ENCODE peak calls at places on chromosome 19, in four cellular contexts. M, R, Y and L are unnamed samples.

GRCh38 chr19:44891016-44891882 is at the start of gene TOMM40:
- DNase-seq in R (no peak), Y (peak), M (no peak), L (peak)

GRCh38 chr19:38319421-38320258 is at the start of gene KCNK6:
- DNase-seq in R (no peak), Y (no peak), M (no peak), L (peak)

GRCh38 chr19:1018932-1019615 is 1.8 kb downstream of the TMEM259 start:
- DNase-seq in M (no peak), R (no peak), Y (no peak), L (no peak)

GRCh38 chr19:46718934-46719551 is 2.1 kb upstream of the PRKD2 start:
- DNase-seq in R (no peak), Y (no peak), M (no peak), L (no peak)

GRCh38 chr19:12656899-12657571 is 9.5 kb downstream of the MAN2B1 start:
- DNase-seq in M (no peak), R (peak), Y (no peak), L (no peak)

GRCh38 chr19:12721656-12722565 is 1.8 kb downstream of the TNPO2 start:
- DNase-seq in Y (peak), M (no peak), R (peak), L (peak)

GRCh38 chr19:7605490-7606222 is 10.0 kb downstream of the CAMSAP3 start:
- DNase-seq in Y (peak), M (peak), R (peak), L (peak)

GRCh38 chr19:52962394-52963228 is at the start of gene ZNF816:
- DNase-seq in M (peak), Y (peak), R (peak), L (peak)

GRCh38 chr19:7540761-7541480 is 5.4 kb downstream of the PNPLA6 start:
- DNase-seq in Y (no peak), M (peak), R (peak), L (no peak)

GRCh38 chr19:7705387-7706187 is 3.7 kb upstream of the FCER2 start:
- DNase-seq in Y (no peak), M (no peak), R (no peak), L (no peak)

GRCh38 chr19:35135389-35135909 is 590 bp upstream of the LGI4 start:
- DNase-seq in M (peak), R (peak), Y (peak), L (peak)
- TF ChIP-seq JUND in M (no peak), R (peak), Y (no peak), L (no peak)

DNA sequence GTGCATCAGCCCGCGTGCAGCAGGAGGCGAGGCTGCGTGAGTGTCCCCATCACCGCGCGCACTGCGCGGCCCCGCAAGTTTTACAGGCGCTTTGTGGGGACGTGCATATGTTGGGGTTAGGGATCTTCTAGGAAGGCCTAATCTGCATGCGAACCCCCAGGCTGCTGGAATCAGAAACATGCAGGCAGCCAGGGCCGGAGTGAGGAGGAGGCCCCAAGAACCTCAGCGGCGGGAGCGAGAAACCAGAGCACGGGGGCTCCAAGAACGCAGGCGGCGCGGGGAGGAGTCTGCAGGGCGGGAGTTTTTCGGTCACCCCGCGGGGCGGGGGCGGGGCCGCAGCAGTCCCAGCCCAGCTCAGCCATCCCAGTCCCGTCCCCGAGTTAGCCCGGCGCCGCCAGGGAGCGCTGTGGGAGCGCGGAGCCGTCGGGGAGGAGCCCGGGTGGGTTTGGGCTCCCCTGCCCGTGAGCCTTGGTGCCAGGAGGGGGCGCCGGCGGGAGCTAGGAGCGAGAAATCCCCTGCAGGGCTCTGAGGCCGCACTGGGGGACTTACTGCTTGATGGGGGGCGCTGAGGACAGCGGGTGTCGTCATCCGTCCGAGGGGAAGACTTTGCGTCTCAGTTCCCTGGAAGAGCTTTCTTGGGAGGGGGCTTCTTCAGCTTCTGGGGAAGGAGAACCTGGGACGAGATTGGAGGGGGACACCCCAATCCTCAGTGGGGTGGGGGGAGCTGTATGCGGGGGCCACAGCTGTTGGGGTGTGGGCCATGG is 933 bp upstream of the NRTN start:
- DNase-seq in Y (peak), M (peak), R (peak), L (peak)
- TF ChIP-seq JUND in Y (no peak), M (no peak), R (peak), L (no peak)

GRCh38 chr19:5130371-5131030 is 161.6 kb downstream of the KDM4B start:
- DNase-seq in M (no peak), R (no peak), Y (no peak), L (no peak)
- TF ChIP-seq JUND in M (no peak), R (no peak), Y (no peak), L (no peak)

GRCh38 chr19:49217382-49217781 is 59.8 kb downstream of the TRPM4 start:
- DNase-seq in R (peak), Y (no peak), M (no peak), L (no peak)

GRCh38 chr19:49214701-49215100 is 57.1 kb downstream of the TRPM4 start:
- DNase-seq in Y (no peak), R (peak), M (no peak), L (no peak)

GRCh38 chr19:49212302-49212701 is 54.7 kb downstream of the TRPM4 start:
- DNase-seq in M (no peak), Y (no peak), R (peak), L (no peak)

GRCh38 chr19:49213791-49214190 is 56.2 kb downstream of the TRPM4 start:
- DNase-seq in R (peak), Y (no peak), M (no peak), L (no peak)

GRCh38 chr19:49216076-49216475 is 58.5 kb downstream of the TRPM4 start:
- DNase-seq in Y (no peak), M (no peak), R (peak), L (no peak)
- TF ChIP-seq JUND in Y (no peak), M (no peak), R (no peak), L (no peak)

GRCh38 chr19:17797397-17798201 is 2.7 kb downstream of the B3GNT3 start:
- DNase-seq in M (peak), R (no peak), Y (peak), L (peak)

GRCh38 chr19:17795495-17795856 is 538 bp downstream of the B3GNT3 start:
- DNase-seq in M (no peak), R (no peak), Y (no peak), L (no peak)

GRCh38 chr19:17796838-17797168 is 1.9 kb downstream of the B3GNT3 start:
- DNase-seq in Y (no peak), M (no peak), R (no peak), L (no peak)

GRCh38 chr19:17794731-17795494 is at the start of gene B3GNT3:
- DNase-seq in M (peak), Y (peak), R (peak), L (peak)

DNA sequence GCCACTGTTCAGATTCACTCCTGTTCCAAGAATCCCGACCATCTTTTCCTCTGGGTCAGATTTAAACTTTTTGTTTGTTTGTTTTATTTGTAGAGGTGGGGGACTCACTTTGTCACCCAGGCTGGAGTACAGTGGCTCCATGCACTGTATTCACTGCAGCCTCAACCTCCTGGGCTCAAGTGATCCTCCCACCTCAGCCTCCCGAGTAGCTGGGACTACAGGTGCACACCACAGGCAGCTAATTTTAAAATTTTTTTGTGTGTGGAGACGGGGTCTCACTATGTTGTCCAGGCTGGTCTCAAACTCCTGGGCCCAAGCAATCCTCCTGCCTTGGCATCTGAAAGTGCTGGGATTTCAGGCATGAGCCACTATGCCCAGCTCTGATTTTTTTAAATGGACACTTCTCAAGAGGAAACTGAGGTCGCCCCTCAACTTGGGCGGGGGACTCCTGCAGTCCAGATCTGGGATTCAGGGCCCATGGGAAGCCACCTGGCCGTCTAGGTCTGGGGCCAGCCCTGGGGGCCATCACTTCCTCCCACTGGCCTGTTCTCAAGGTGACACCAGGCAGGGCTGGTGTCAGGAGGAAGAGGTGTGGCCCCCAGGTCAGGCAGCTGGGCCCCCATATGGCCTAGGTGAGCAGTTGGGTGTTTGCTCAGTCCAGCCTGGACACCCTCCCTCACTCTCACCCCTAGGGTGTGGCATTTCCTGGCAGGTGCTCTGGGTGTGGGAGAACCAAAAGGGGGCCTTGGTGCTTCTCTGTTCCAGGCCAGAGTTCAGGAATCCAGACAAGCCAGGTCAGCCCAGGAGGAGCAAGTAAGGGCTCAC is 1.3 kb downstream of the B3GNT3 start:
- DNase-seq in Y (peak), M (peak), R (no peak), L (no peak)
- TF ChIP-seq JUND in Y (no peak), M (no peak), R (no peak), L (no peak)

DNA sequence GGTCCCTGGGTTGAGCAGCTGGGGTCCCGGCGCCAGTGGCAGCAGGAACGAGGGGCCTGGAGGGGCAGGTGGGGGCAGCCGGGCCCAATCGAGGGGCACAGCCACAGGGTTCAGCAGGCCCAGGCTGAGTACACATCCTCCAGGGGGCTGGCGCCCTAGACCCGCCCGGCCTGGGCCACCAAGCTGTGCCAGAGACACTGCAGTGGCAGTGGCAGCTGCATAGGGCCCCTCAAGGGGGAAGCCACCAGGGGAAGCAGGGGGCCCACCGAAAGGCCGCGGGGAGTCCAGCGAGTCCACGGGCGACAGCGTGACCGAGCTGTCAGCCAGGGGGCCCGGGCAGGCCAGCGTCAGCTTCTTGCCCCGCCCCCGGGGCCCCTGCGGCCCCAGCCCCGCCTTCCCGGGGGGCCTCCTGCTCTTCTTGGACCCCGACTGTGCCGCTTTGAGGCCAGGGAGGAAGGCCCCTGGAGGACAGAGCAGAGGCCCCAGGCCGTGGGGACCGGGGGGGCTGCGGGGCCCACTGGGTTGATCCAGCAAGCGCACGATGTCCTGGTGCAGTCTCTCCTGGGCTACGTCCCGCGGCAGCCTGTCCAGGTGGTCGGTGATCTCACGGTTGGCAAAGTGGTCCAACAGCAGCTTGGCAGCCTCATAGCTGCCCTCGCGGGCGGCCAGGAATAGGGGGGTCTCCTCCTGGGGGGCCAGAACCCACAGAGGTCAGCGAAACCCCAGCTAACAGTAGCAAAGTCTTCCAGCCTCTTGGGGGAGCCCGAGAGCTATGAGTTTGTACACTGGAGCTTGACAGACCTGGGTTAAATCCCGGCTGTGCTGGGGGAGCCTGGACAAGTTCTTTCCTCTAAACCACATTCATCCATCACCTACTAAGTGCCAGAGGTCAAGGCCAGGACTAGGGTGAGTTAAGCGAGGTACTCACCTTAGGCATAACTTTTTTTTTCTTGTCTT is 39.5 kb downstream of the NOTCH3 start:
- DNase-seq in Y (peak), M (peak), R (peak), L (peak)
- TF ChIP-seq JUND in Y (no peak), M (no peak), R (no peak), L (no peak)

GRCh38 chr19:2223959-2224358 is 12.2 kb downstream of the PLEKHJ1 start:
- DNase-seq in R (no peak), Y (no peak), M (no peak), L (no peak)

GRCh38 chr19:2221918-2222317 is 14.2 kb downstream of the PLEKHJ1 start:
- DNase-seq in R (no peak), M (no peak), Y (no peak), L (no peak)

GRCh38 chr19:2219726-2220125 is 16.4 kb downstream of the PLEKHJ1 start:
- DNase-seq in Y (no peak), R (no peak), M (no peak), L (no peak)

GRCh38 chr19:2223391-2223790 is 12.7 kb downstream of the PLEKHJ1 start:
- DNase-seq in R (no peak), M (no peak), Y (no peak), L (no peak)

GRCh38 chr19:2221250-2221831 is 14.8 kb downstream of the PLEKHJ1 start:
- DNase-seq in R (no peak), M (no peak), Y (no peak), L (no peak)
- TF ChIP-seq JUND in R (no peak), M (no peak), Y (no peak), L (no peak)